ENCODE peak calls at places on chromosome 15, in four cellular contexts. V, K, H and E are unnamed samples.

GRCh38 chr15:82554351-82554750 is 14.1 kb upstream of the RPS17 start:
- DNase-seq in H (no peak), V (no peak), K (no peak), E (no peak)

GRCh38 chr15:46938169-46938568 is 779.1 kb upstream of the SEMA6D start:
- DNase-seq in H (no peak), V (no peak), K (no peak), E (no peak)

GRCh38 chr15:67945951-67946700 is 106.3 kb upstream of the RNU6-1 start:
- DNase-seq in K (no peak), H (peak; percentile 52), V (no peak), E (peak; percentile 75)

GRCh38 chr15:95928822-95929221 is 401.7 kb upstream of the NR2F2 start:
- DNase-seq in H (no peak), K (no peak), V (no peak), E (no peak)

GRCh38 chr15:52528465-52529288 is at the start of gene MYO5A:
- DNase-seq in V (peak; percentile 60), H (peak; percentile 39), K (peak; percentile 65), E (peak; percentile 67)

GRCh38 chr15:27696530-27696929 is 402.6 kb downstream of the OCA2 start:
- DNase-seq in H (no peak), K (no peak), V (no peak), E (peak; percentile 44)

GRCh38 chr15:58269455-58270414 is 131.6 kb downstream of the AQP9 start:
- DNase-seq in V (peak; percentile 70), K (peak; percentile 28), H (no peak), E (peak; percentile 25)

GRCh38 chr15:42088801-42089640 is 5.3 kb downstream of the PLA2G4D start:
- DNase-seq in V (peak; percentile 32), K (no peak), H (no peak), E (peak; percentile 10)

GRCh38 chr15:92079047-92079446 is 225.5 kb downstream of the SLCO3A1 start:
- DNase-seq in H (no peak), K (no peak), V (no peak), E (no peak)

GRCh38 chr15:90959894-90960293 is 5.2 kb downstream of the RCCD1 start:
- DNase-seq in H (no peak), V (no peak), K (no peak), E (no peak)

GRCh38 chr15:72195101-72195511 is 2.5 kb downstream of the GRAMD2A start:
- DNase-seq in K (no peak), V (no peak), H (no peak), E (no peak)

GRCh38 chr15:95894407-95894956 is 436.0 kb upstream of the NR2F2 start:
- DNase-seq in K (no peak), H (no peak), V (no peak), E (no peak)

GRCh38 chr15:31024330-31024729 is 32.9 kb upstream of the MTMR10 start:
- DNase-seq in H (no peak), K (peak; percentile 25), V (no peak), E (no peak)

GRCh38 chr15:29083858-29084257 is 185.8 kb downstream of the NSMCE3 start:
- DNase-seq in K (no peak), H (no peak), V (no peak), E (no peak)

GRCh38 chr15:49900036-49900435 is 219.0 kb downstream of the ATP8B4 start:
- DNase-seq in K (no peak), H (no peak), V (no peak), E (no peak)
- H3K4me1 ChIP-seq in K (no peaks in the 10 kb centered on the region), H (peaks cover 58% of the 10 kb centered on the region), V (no peaks in the 10 kb centered on the region), E (peaks cover 9% of the 10 kb centered on the region)

GRCh38 chr15:70433583-70434288 is 329.6 kb downstream of the UACA start:
- DNase-seq in V (no peak), K (no peak), H (no peak), E (no peak)
- H3K4me1 ChIP-seq in V (no peaks in the 10 kb centered on the region), K (no peaks in the 10 kb centered on the region), H (peaks cover 4% of the 10 kb centered on the region), E (no peaks in the 10 kb centered on the region)

DNA sequence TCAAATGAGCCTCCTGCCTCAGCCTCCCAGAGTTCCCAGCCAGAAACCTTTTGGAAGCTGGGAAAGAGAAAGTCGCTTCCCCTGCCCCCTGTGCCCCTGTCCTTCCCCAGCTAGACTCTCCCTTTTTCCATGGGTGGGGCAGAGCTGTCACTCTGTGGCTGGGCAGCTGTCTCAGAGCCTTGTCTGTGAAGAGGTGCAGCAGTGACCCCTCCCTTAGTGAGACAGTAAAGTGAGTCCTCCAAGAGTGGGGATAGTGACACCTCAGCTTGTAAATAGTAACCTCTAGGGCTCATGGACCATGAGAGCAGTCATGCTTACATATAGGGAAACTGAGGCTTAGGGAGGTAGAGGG is 76.3 kb downstream of the SMAD6 start:
- DNase-seq in K (no peak), V (no peak), H (no peak), E (no peak)
- H3K4me1 ChIP-seq in K (peaks cover 19% of the 10 kb centered on the region), V (peaks cover 20% of the 10 kb centered on the region), H (peaks cover 11% of the 10 kb centered on the region), E (peaks cover 41% of the 10 kb centered on the region)

GRCh38 chr15:75200765-75201608 is 695 bp upstream of the C15orf39 start:
- DNase-seq in V (peak; percentile 87), K (peak; percentile 86), H (no peak), E (peak; percentile 90)

GRCh38 chr15:75199347-75199976 is 2.2 kb upstream of the C15orf39 start:
- DNase-seq in K (no peak), H (no peak), V (no peak), E (no peak)

GRCh38 chr15:75198560-75199346 is 2.9 kb upstream of the C15orf39 start:
- DNase-seq in H (no peak), K (no peak), V (no peak), E (peak; percentile 48)

GRCh38 chr15:75201609-75202250 is at the start of gene C15orf39:
- DNase-seq in H (peak; percentile 42), K (peak; percentile 79), V (peak; percentile 71), E (peak; percentile 69)

DNA sequence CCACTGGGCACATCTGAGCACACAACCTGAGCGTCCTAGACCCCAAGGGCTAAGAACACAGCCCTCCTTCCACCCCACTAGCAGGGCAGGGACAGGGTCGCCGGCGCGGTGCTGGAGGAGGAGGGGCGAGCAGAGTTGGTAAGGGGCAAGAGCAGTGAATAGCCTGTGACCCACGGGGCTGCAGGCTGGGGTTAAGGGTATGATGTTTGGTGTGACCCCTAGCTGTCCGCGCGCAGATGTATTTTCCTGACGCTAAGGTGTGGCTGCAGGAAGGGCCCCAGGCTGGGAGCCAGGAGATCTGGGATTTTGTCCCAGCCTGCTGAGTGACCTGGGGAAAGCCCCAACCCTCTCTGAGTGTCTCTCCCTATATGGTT is 1.3 kb upstream of the C15orf39 start:
- DNase-seq in V (no peak), H (no peak), K (no peak), E (no peak)
- H3K4me1 ChIP-seq in V (peaks cover 29% of the 10 kb centered on the region), H (peaks cover 36% of the 10 kb centered on the region), K (peaks cover 18% of the 10 kb centered on the region), E (peaks cover 59% of the 10 kb centered on the region)